ENCODE peak calls at places on chromosome 1, in five cellular contexts. H is left lobe of liver, T is germinal center, Q is T-cell, F is endothelial cell. A is an unnamed sample.

GRCh38 chr1:230747886-230748800 is 955 bp downstream of the CAPN9 start:
- DNase-seq in F (no peak), Q (no peak), H (peak; percentile 63), T (no peak), A (no peak)

GRCh38 chr1:225811622-225812487 is 1.9 kb downstream of the EPHX1 start:
- DNase-seq in H (peak; percentile 78), F (peak; percentile 53), T (no peak), Q (no peak), A (no peak)

GRCh38 chr1:167092653-167093052 is 1.2 kb upstream of the STYXL2 start:
- DNase-seq in T (no peak), H (no peak), F (no peak), Q (no peak), A (no peak)

GRCh38 chr1:230208619-230209261 is 141.7 kb downstream of the GALNT2 start:
- DNase-seq in H (no peak), Q (no peak), T (peak; percentile 24), F (no peak), A (no peak)

GRCh38 chr1:212858461-212859265 is 588 bp downstream of the FLVCR1 start:
- DNase-seq in T (peak; percentile 18), F (no peak), Q (no peak), H (no peak), A (peak; percentile 44)

GRCh38 chr1:154747841-154748766 is 122.0 kb downstream of the KCNN3 start:
- DNase-seq in H (peak; percentile 34), Q (peak; percentile 26), T (no peak), F (no peak), A (peak; percentile 77)

GRCh38 chr1:109094377-109094803 is 3.8 kb downstream of the TMEM167B start:
- DNase-seq in H (no peak), T (no peak), Q (no peak), F (no peak), A (no peak)

GRCh38 chr1:243230914-243231313 is 24.2 kb downstream of the CEP170 start:
- DNase-seq in Q (no peak), F (no peak), T (no peak), H (no peak), A (peak; percentile 8)

GRCh38 chr1:170194451-170194850 is 48.7 kb downstream of the NTMT2 start:
- DNase-seq in T (no peak), F (no peak), H (no peak), Q (no peak), A (no peak)

GRCh38 chr1:220448217-220448616 is 79.7 kb upstream of the MARK1 start:
- DNase-seq in F (no peak), H (no peak), T (no peak), Q (no peak), A (no peak)

GRCh38 chr1:78918157-78918556 is 88.4 kb downstream of the ADGRL4 start:
- DNase-seq in T (no peak), H (no peak), Q (no peak), F (no peak), A (no peak)

GRCh38 chr1:62810420-62811274 is 26.7 kb downstream of the ATG4C start:
- DNase-seq in H (no peak), Q (no peak), T (peak; percentile 13), F (no peak), A (no peak)

GRCh38 chr1:244391761-244392160 is 59.9 kb downstream of the ADSS2 start:
- DNase-seq in H (no peak), T (no peak), F (no peak), Q (no peak), A (no peak)

A was measured in SK-N-DZ.